ENCODE peak calls at places on chromosomes 13 and 19, in eight cellular contexts. T is upper lobe of right lung, S is body of pancreas, E is heart right ventricle, Z is PC-3, B is psoas muscle, H is right lobe of liver, I is aorta. G is an unnamed sample. For H3K4me1, the result is how much of the 10 kb centered on the place peaks cover.

GRCh38 chr19:19655051-19655594 is 8.4 kb downstream of the ATP13A1 start:
- DNase-seq in H (peak), E (no peak), B (no peak), Z (no peak), I (peak), T (no peak), S (no peak), G (no peak)

GRCh38 chr13:74904547-74904946 is 577.4 kb downstream of the TBC1D4 start:
- DNase-seq in T (no peak), H (no peak), E (no peak), S (no peak), B (no peak), Z (no peak), I (no peak), G (no peak)

GRCh38 chr19:50328257-50329145 is 676 bp downstream of the KCNC3 start:
- DNase-seq in B (no peak), Z (peak), I (no peak), T (peak), S (peak), E (no peak), H (peak), G (no peak)

GRCh38 chr19:8512115-8512967 is 1.6 kb downstream of the ZNF414 start:
- DNase-seq in B (no peak), Z (peak), H (no peak), S (no peak), I (no peak), E (no peak), T (peak), G (no peak)

GRCh38 chr13:49499889-49500660 is 4.3 kb downstream of the PHF11 start:
- DNase-seq in S (no peak), T (no peak), E (no peak), I (no peak), H (no peak), Z (peak), B (no peak), G (no peak)

GRCh38 chr19:15702590-15702930 is 25.3 kb upstream of the OR10H2 start:
- DNase-seq in B (peak), I (peak), T (peak), E (peak), Z (peak), H (peak), S (peak), G (peak)

GRCh38 chr19:22893855-22894270 is 61.8 kb downstream of the ZNF723 start:
- DNase-seq in E (no peak), Z (no peak), B (no peak), S (no peak), H (no peak), T (no peak), I (no peak), G (no peak)

GRCh38 chr13:74557870-74558269 is 423.7 kb upstream of the KLF12 start:
- DNase-seq in Z (no peak), E (no peak), B (no peak), I (no peak), H (no peak), T (no peak), S (no peak), G (no peak)

GRCh38 chr13:32737111-32737571 is 150.9 kb downstream of the PDS5B start:
- DNase-seq in Z (no peak), I (no peak), S (no peak), E (no peak), T (no peak), H (no peak), B (no peak), G (no peak)

GRCh38 chr13:79791471-79792042 is 310.6 kb downstream of the NDFIP2 start:
- DNase-seq in I (no peak), E (no peak), S (no peak), T (no peak), H (peak), B (no peak), Z (no peak), G (no peak)

GRCh38 chr13:27918041-27918917 is 1.5 kb upstream of the PDX1 start:
- DNase-seq in I (no peak), B (no peak), S (peak), E (no peak), Z (no peak), H (no peak), T (no peak), G (no peak)

GRCh38 chr13:32384702-32385101 is 43.2 kb downstream of the N4BP2L1 start:
- DNase-seq in H (no peak), T (no peak), E (no peak), S (no peak), B (no peak), Z (no peak), I (no peak), G (no peak)

GRCh38 chr19:33395561-33396550 is 22.3 kb downstream of the CEBPG start:
- DNase-seq in I (peak), H (no peak), B (peak), E (no peak), Z (no peak), T (peak), S (no peak), G (peak)

GRCh38 chr13:102235689-102236088 is 166.2 kb downstream of the FGF14 start:
- DNase-seq in E (no peak), Z (peak), H (no peak), T (no peak), S (no peak), I (no peak), B (no peak), G (no peak)

GRCh38 chr19:10305139-10305806 is 4.3 kb downstream of the ZGLP1 start:
- DNase-seq in Z (no peak), E (peak), H (no peak), I (peak), T (peak), B (peak), S (no peak), G (no peak)

GRCh38 chr19:56838680-56838929 is 1.9 kb downstream of the PEG3 start:
- DNase-seq in E (no peak), B (no peak), T (no peak), Z (no peak), S (no peak), I (no peak), H (no peak), G (no peak)

GRCh38 chr19:49335784-49336481 is 727 bp downstream of the CD37 start:
- DNase-seq in S (no peak), E (no peak), H (no peak), B (no peak), I (peak), Z (no peak), T (peak), G (no peak)

GRCh38 chr13:109657395-109657794 is 129.0 kb downstream of the IRS2 start:
- DNase-seq in E (no peak), Z (no peak), T (no peak), S (no peak), B (no peak), I (no peak), H (no peak), G (no peak)

DNA sequence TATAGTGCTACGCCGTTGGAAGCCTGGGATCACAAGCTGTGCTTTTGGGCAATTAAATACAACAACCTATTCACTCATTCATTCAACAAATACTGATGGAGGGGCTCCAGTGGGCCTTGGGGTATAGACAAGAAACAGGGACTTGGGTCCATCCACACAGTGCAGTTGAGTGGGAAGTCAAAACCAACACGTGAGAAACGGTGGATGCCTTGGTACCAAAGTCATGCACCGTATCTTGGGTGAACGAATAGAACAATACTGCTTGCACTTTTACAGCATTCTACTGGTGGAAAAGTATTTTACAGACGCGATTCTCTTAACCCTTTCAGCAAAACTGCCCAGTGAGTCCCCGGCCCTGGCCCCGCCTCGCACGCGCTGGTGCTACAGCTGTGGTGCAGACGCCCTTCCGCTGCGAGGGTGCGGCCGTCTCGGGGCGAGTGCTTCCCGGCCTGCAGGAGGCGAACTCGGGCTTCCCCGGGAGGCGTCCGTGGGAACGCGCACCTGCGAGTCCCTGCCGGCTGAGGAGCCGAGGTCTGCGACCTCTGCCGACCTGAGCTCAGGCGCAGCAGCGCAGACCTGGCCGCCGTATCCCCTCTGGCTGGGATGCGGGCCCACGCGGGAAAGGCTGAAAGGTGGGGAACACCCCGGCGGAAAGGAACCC is 8.3 kb downstream of the TNFRSF19 start:
- DNase-seq in I (peak), B (peak), E (peak), S (peak), T (peak), Z (peak), H (peak), G (peak)
- H3K4me3 ChIP-seq in I (peak), B (peak), E (peak), S (peak), T (peak), Z (peak), H (peak), G (peak)

GRCh38 chr13:98089246-98089645 is 53.6 kb upstream of the FARP1 start:
- DNase-seq in B (no peak), T (no peak), H (no peak), Z (no peak), S (no peak), E (no peak), I (no peak), G (no peak)

GRCh38 chr13:98089826-98090225 is 53.1 kb upstream of the FARP1 start:
- DNase-seq in B (no peak), S (no peak), Z (no peak), H (no peak), E (no peak), T (no peak), I (no peak), G (no peak)

GRCh38 chr13:98080280-98080679 is 62.6 kb upstream of the FARP1 start:
- DNase-seq in E (no peak), S (no peak), Z (no peak), B (no peak), I (no peak), T (no peak), H (no peak), G (no peak)

GRCh38 chr13:98083507-98083906 is 59.4 kb upstream of the FARP1 start:
- DNase-seq in I (no peak), Z (peak), E (no peak), B (no peak), T (no peak), H (no peak), S (no peak), G (no peak)

GRCh38 chr13:98083936-98084335 is 59.0 kb upstream of the FARP1 start:
- DNase-seq in H (no peak), Z (no peak), S (no peak), E (no peak), B (no peak), I (no peak), T (no peak), G (no peak)
- H3K4me1 ChIP-seq in H (under half), Z (under half), S (under half), E (under half), B (under half), I (under half), T (under half), G (under half)

GRCh38 chr19:1507192-1507660 is 5.6 kb downstream of the ADAMTSL5 start:
- DNase-seq in I (no peak), T (no peak), H (no peak), S (no peak), E (no peak), B (no peak), Z (no peak), G (no peak)
- H3K27ac ChIP-seq in I (no peak), T (no peak), H (peak), S (no peak), E (peak), B (peak), Z (peak), G (peak)

GRCh38 chr13:99955107-99955746 is 16.3 kb downstream of the ZIC5 start:
- DNase-seq in S (no peak), B (no peak), Z (no peak), I (no peak), H (no peak), T (no peak), E (no peak), G (no peak)

GRCh38 chr13:99956473-99957349 is 14.9 kb downstream of the ZIC5 start:
- DNase-seq in T (no peak), H (no peak), Z (no peak), I (no peak), E (no peak), S (no peak), B (peak), G (no peak)

GRCh38 chr13:99953138-99953755 is 18.3 kb downstream of the ZIC5 start:
- DNase-seq in Z (no peak), T (no peak), H (no peak), E (no peak), I (no peak), B (no peak), S (no peak), G (no peak)

GRCh38 chr13:99958402-99959126 is 13.0 kb downstream of the ZIC5 start:
- DNase-seq in B (no peak), Z (no peak), T (no peak), S (no peak), I (no peak), H (no peak), E (no peak), G (no peak)

GRCh38 chr13:99955747-99956472 is 15.7 kb downstream of the ZIC5 start:
- DNase-seq in E (no peak), I (no peak), Z (no peak), B (peak), T (no peak), H (no peak), S (no peak), G (no peak)
- H3K4me3 ChIP-seq in E (peak), I (no peak), Z (no peak), B (peak), T (peak), H (no peak), S (no peak), G (peak)

GRCh38 chr13:90237852-90238251 is 1109.6 kb upstream of the MIR17HG start:
- DNase-seq in Z (no peak), T (no peak), S (no peak), I (no peak), H (no peak), B (no peak), E (no peak), G (no peak)
- H3K4me1 ChIP-seq in Z (under half), T (under half), S (under half), I (under half), H (under half), B (under half), E (under half), G (under half)

GRCh38 chr19:18591735-18592385 is 3.3 kb downstream of the REX1BD start:
- DNase-seq in S (no peak), H (no peak), I (no peak), T (no peak), Z (no peak), E (no peak), B (no peak), G (no peak)

GRCh38 chr19:18589380-18590272 is 1.0 kb downstream of the REX1BD start:
- DNase-seq in T (peak), H (peak), B (peak), Z (peak), E (peak), S (peak), I (peak), G (peak)

GRCh38 chr19:18587962-18588610 is 512 bp upstream of the REX1BD start:
- DNase-seq in T (no peak), H (no peak), S (no peak), Z (no peak), I (no peak), B (no peak), E (no peak), G (no peak)

GRCh38 chr19:18588611-18589379 is at the start of gene REX1BD:
- DNase-seq in S (peak), Z (peak), I (peak), T (peak), B (peak), E (peak), H (peak), G (peak)

DNA sequence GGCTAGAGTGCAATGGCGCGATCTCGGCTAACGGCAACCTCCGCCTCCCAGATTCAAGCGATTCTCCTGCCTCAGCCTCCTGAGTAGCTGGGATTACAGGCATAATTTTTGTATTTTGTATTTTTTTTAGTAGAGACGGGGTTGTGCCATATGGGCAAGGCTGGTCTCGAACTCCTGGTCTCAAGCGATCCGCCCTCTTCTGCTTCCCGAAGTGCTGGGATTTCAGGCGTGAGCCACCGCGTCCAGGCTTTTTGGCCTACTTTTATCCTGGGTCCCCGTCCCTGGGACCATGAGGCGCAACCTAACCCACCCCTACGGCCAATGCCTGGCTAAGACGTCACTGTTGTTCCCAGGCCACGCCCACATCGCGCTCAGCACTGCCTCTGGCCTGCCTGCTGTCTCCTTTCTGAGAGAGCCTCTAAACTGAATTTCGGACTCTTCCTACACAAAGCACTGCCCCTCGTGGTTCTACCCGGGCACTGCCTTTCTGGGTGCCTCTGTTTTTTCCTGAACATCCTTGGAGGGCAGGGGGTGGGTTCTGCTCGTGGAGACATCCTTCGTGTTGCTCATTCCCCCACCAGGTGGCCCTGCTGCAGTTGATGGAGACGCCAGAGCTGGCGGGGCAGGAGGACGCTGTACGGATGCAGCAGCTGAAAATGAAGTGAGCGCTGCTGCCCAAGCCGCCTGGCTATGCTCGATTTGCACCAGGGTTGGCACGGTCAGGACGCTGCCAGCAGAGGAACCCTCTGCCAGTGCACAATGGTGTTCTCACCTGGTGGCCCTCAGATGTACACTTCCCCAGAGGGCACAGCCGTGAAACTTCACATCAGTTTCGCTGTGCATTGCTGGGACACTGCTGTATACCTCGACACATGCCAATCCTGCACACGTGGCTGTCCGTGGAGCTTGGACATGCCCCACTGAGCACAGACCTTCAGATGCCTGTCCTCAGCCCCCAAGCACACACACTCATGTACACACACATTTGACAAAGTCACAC is 2.0 kb downstream of the REX1BD start:
- DNase-seq in I (peak), S (no peak), Z (no peak), T (peak), B (peak), H (no peak), E (no peak), G (no peak)
- H3K27ac ChIP-seq in I (no peak), S (no peak), Z (no peak), T (no peak), B (peak), H (no peak), E (peak), G (peak)

DNA sequence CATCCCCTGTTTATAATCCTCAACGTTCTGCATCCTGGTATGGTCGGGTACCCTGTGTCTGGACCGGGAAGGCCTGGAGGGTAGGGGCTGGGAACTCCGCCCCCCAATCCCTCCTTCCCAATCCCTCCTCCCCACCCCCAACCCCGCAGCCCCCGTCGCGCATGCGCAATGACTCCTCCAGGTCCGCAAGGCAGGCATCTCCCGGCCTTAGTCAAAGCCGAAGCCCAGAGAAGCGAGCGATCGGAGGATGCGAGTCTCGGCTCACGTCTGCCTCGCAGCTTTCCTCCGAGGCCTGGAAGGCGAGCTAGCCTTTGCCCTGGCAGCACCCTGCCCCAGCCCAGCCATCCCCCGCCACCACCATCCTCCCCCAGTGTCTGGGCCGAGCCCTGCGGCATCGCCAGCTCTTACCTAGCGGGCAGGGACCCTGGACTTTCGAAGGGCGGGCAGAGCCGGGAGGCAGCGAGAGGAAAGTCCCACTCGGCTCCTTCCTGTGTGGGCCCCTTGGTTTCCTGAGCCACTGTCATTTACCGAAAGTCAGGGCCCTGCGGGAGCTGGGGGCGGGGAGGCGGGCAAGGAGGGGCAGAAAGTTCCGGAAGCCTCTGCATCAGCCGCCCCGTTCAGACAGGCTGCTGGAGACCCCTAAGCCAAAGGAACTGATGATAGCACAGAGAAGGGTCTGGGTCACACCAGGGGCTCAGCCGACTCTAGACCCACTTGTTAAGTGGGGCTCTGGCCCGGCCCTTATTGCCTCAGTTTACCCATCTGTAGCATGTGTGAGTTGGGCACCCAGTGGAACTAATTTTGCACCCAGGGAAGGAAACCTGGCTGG is at the start of gene JAK3:
- DNase-seq in B (peak), I (peak), H (peak), S (no peak), T (no peak), E (peak), Z (no peak), G (peak)
- H3K4me3 ChIP-seq in B (peak), I (no peak), H (peak), S (no peak), T (peak), E (peak), Z (no peak), G (peak)

DNA sequence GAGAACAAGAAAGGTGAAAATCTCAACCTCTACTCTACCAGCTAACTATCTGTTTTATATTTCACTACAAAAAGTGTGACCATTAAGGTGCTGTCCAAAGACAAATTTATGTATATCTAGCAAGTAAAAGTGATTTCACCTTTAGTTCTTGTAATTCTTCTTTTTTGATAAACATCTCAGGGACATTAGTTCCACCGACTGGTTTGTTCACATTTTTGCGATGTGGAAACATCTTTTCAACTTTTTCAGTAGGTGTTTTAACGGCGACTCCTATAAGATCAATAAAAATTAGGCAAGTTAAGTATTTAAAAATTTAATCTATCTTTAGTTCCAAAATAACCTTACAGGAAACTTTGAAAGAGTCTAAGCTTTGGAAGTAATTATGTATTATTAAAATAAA is 33.3 kb downstream of the CLDN10 start:
- DNase-seq in Z (no peak), T (no peak), E (no peak), I (no peak), S (no peak), B (no peak), H (no peak), G (no peak)
- H3K4me1 ChIP-seq in Z (under half), T (under half), E (under half), I (under half), S (under half), B (under half), H (under half), G (under half)

GRCh38 chr19:3459965-3460582 is 20.3 kb downstream of the SMIM24 start:
- DNase-seq in I (no peak), S (no peak), Z (no peak), H (no peak), B (no peak), E (no peak), T (no peak), G (no peak)
- H3K27ac ChIP-seq in I (peak), S (peak), Z (no peak), H (peak), B (peak), E (peak), T (peak), G (peak)

G was measured in left ventricle myocardium inferior.